ENCODE peak calls at places on chromosome 7, in seven cellular contexts. L is HuH-7.5; W is stimulated activated CD8-positive, alpha-beta memory T cell treated with anti-CD3 and anti-CD28 coated beads, Interleukin-12 subunit alpha, Interleukin-12 subunit beta, amount 100 ng/mL, for 1 hour; F is stimulated activated CD4-positive, alpha-beta T cell treated with anti-CD3 and anti-CD28 coated beads, Interleukin-1b, Interleukin-23, amount 100 ng/mL, for 1 hour; Q is HTR-8/SVneo; C is GM12865; Z is A549. R is an unnamed sample.

GRCh38 chr7:2129376-2130375 is 103.1 kb downstream of the MAD1L1 start:
- DNase-seq in L (no peak), W (no peak), F (no peak), Q (no peak), C (no peak), Z (no peak), R (no peak)

GRCh38 chr7:27132214-27132613 is 1.7 kb upstream of the HOXA4 start:
- DNase-seq in L (no peak), W (no peak), F (no peak), Q (no peak), C (no peak), Z (no peak), R (no peak)

GRCh38 chr7:37495574-37496184 is 47.0 kb upstream of the ELMO1 start:
- DNase-seq in L (peak; percentile 22), W (no peak), F (no peak), Q (peak; percentile 5), C (peak; percentile 37), Z (peak; percentile 33), R (no peak)

GRCh38 chr7:96319444-96319843 is 2.5 kb downstream of the SLC25A13 start:
- DNase-seq in L (no peak), W (no peak), F (no peak), Q (no peak), C (no peak), Z (no peak), R (no peak)

GRCh38 chr7:48173983-48174382 is 2.7 kb downstream of the ABCA13 start:
- DNase-seq in L (no peak), W (no peak), F (no peak), Q (no peak), C (no peak), Z (no peak), R (no peak)

GRCh38 chr7:20275637-20276036 is 55.1 kb upstream of the ITGB8 start:
- DNase-seq in L (no peak), W (no peak), F (no peak), Q (no peak), C (no peak), Z (no peak), R (no peak)

GRCh38 chr7:2613926-2614613 is 17.7 kb upstream of the TTYH3 start:
- DNase-seq in L (no peak), W (no peak), F (no peak), Q (no peak), C (no peak), Z (no peak), R (peak; percentile 80)

GRCh38 chr7:32217841-32218467 is 147.7 kb upstream of the PDE1C start:
- DNase-seq in L (no peak), W (no peak), F (no peak), Q (no peak), C (no peak), Z (no peak), R (peak; percentile 69)

GRCh38 chr7:128235469-128235868 is 5.6 kb upstream of the LEP start:
- DNase-seq in L (no peak), W (no peak), F (no peak), Q (no peak), C (no peak), Z (no peak), R (peak; percentile 44)

GRCh38 chr7:127912901-127913300 is 118.3 kb downstream of the LRRC4 start:
- DNase-seq in L (no peak), W (no peak), F (no peak), Q (no peak), C (no peak), Z (no peak), R (no peak)

GRCh38 chr7:152924826-152925411 is 165.4 kb downstream of the ACTR3B start:
- DNase-seq in L (no peak), W (no peak), F (no peak), Q (no peak), C (no peak), Z (no peak), R (no peak)

GRCh38 chr7:93851536-93851935 is 39.0 kb downstream of the TFPI2 start:
- DNase-seq in L (no peak), W (no peak), F (no peak), Q (no peak), C (no peak), Z (no peak), R (no peak)

GRCh38 chr7:3043544-3044395 is at the start of gene CARD11:
- DNase-seq in L (no peak), W (peak; percentile 40), F (no peak), Q (peak; percentile 51), C (peak; percentile 57), Z (no peak), R (no peak)

GRCh38 chr7:113321201-113321600 is 202.8 kb upstream of the SMIM30 start:
- DNase-seq in L (no peak), W (no peak), F (no peak), Q (no peak), C (no peak), Z (no peak), R (no peak)

R was measured in NCI-H446.